ENCODE peak calls at places on chromosomes 1 and 21, in five cellular contexts. D is mucosa of descending colon, P is left lung, Q is foreskin fibroblast, B is stomach. Y is an unnamed sample.
A peak's percentile ranks its signal among the peaks of the same experiment; 100 is the strongest.

GRCh38 chr1:66309006-66309741 is 224.8 kb upstream of the SGIP1 start:
- DNase-seq in B (no peak), Q (no peak), P (no peak), D (no peak), Y (no peak)

GRCh38 chr1:45647248-45648021 is 23.6 kb upstream of the CCDC17 start:
- DNase-seq in B (peak; percentile 45), D (no peak), Q (no peak), P (no peak), Y (no peak)

GRCh38 chr1:82485591-82486369 is 685.0 kb downstream of the ADGRL2 start:
- DNase-seq in B (no peak), D (no peak), Q (peak; percentile 69), P (peak; percentile 33), Y (no peak)

GRCh38 chr1:3249846-3250501 is 181.0 kb downstream of the PRDM16 start:
- DNase-seq in D (peak; percentile 40), B (peak; percentile 61), P (no peak), Q (no peak), Y (no peak)

GRCh38 chr1:159879977-159880376 is 17.5 kb upstream of the VSIG8 start:
- DNase-seq in B (no peak), D (no peak), P (no peak), Q (peak; percentile 82), Y (no peak)

GRCh38 chr1:25246600-25247023 is 642 bp downstream of the RSRP1 start:
- DNase-seq in D (no peak), Q (peak; percentile 42), P (no peak), B (peak; percentile 34), Y (peak; percentile 65)

GRCh38 chr1:196598902-196599301 is 9.3 kb downstream of the KCNT2 start:
- DNase-seq in P (no peak), Q (no peak), B (no peak), D (no peak), Y (no peak)

GRCh38 chr1:13808729-13809131 is 108.7 kb downstream of the PRDM2 start:
- DNase-seq in P (peak; percentile 32), B (no peak), D (no peak), Q (peak; percentile 70), Y (no peak)

GRCh38 chr1:183093066-183093668 is 69.9 kb downstream of the LAMC1 start:
- DNase-seq in B (no peak), P (no peak), Q (no peak), D (no peak), Y (no peak)

GRCh38 chr1:222466150-222466865 is 81.6 kb downstream of the HHIPL2 start:
- DNase-seq in B (no peak), D (no peak), Q (no peak), P (no peak), Y (no peak)

GRCh38 chr1:36922593-36923251 is 111.6 kb downstream of the GRIK3 start:
- DNase-seq in Q (no peak), D (no peak), P (no peak), B (no peak), Y (no peak)

GRCh38 chr1:11706292-11706691 is 14.8 kb downstream of the DRAXIN start:
- DNase-seq in Q (no peak), B (no peak), D (no peak), P (no peak), Y (no peak)

GRCh38 chr1:26555550-26555981 is 26.0 kb downstream of the RPS6KA1 start:
- DNase-seq in D (no peak), B (no peak), Q (no peak), P (no peak), Y (no peak)

GRCh38 chr21:45001134-45002095 is 61.6 kb downstream of the SLX9 start:
- DNase-seq in Q (peak; percentile 79), D (peak; percentile 46), P (no peak), B (peak; percentile 49), Y (peak; percentile 84)

GRCh38 chr1:1842360-1843146 is 48.3 kb downstream of the GNB1 start:
- DNase-seq in D (no peak), Q (no peak), P (no peak), B (peak; percentile 31), Y (no peak)

GRCh38 chr1:223771814-223772770 is 59.8 kb downstream of the CAPN2 start:
- DNase-seq in B (no peak), P (peak; percentile 76), D (no peak), Q (peak; percentile 87), Y (peak; percentile 67)

GRCh38 chr1:40777224-40777970 is 6.2 kb upstream of the KCNQ4 start:
- DNase-seq in Q (no peak), B (no peak), D (no peak), P (no peak), Y (no peak)

GRCh38 chr1:155086182-155086741 is 7.6 kb downstream of the EFNA3 start:
- DNase-seq in P (peak; percentile 56), D (peak; percentile 85), Q (peak; percentile 65), B (peak; percentile 75), Y (peak; percentile 68)
- H3K4me3 ChIP-seq in P (no peak overlapping the region), D (no peak overlapping the region), Q (no peak overlapping the region), B (peak overlapping the region; percentile 48), Y (peak overlapping the region; percentile 56)

DNA sequence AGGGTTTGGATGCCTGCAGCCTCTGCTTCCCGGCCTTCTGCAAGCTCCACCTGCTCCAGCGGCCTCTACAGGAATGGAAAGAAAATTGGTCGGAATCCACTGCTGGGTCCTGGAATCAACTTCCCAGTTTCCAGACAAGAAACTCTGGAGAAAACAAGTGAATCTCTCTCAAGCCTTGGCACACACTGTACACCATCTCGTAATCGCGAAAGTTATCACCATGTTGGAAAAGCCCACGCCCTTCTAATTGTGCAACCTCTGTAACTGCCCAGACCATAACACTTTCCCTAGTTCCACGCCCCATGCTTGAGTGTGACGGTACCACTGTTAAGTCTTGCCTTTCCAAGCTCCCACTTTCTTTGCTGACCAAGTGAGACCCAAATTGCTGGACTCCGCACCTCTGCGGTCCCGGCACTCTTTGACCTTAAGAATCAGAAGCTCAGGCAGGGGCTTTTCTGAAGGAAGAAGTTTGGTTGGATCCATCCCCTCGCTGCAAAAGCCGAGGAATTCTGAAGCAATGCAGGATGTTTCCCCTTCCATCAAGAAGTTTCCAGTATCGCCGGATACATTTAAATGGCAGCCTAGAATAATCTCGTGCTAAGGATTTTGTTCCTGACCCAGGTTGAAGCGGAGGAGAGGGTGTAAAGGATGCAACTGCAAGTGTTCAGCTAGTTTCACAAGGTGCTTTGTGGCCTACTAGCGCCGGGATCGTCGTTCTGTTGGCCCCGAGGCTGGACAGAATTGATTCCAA is 6.2 kb downstream of the NR5A2 start:
- DNase-seq in P (no peak), B (no peak), Q (peak; percentile 15), D (peak; percentile 58), Y (no peak)
- TF ChIP-seq CTCF in P (no peak), B (no peak), Q (no peak), D (no peak), Y (no peak)

GRCh38 chr1:18948913-18949688 is 7.4 kb downstream of the IFFO2 start:
- DNase-seq in P (no peak), Q (peak; percentile 81), B (peak; percentile 57), D (no peak), Y (no peak)
- H3K4me3 ChIP-seq in P (no peak overlapping the region), Q (peak overlapping the region; percentile 41), B (peak overlapping the region; percentile 21), D (no peak overlapping the region), Y (no peak overlapping the region)

GRCh38 chr21:46100020-46100419 is 2.1 kb downstream of the COL6A2 start:
- DNase-seq in Q (no peak), D (peak; percentile 21), B (peak; percentile 15), P (peak; percentile 16), Y (no peak)

GRCh38 chr21:46097826-46098286 is at the start of gene COL6A2:
- DNase-seq in B (peak; percentile 45), P (peak; percentile 53), D (peak; percentile 68), Q (peak; percentile 92), Y (peak; percentile 49)

GRCh38 chr21:46098303-46099141 is 610 bp downstream of the COL6A2 start:
- DNase-seq in B (peak; percentile 20), D (peak; percentile 35), Q (peak; percentile 60), P (peak; percentile 31), Y (peak; percentile 50)

GRCh38 chr21:46100426-46100825 is 2.5 kb downstream of the COL6A2 start:
- DNase-seq in Q (peak; percentile 80), P (no peak), B (peak; percentile 11), D (no peak), Y (no peak)

GRCh38 chr21:46099476-46099875 is 1.6 kb downstream of the COL6A2 start:
- DNase-seq in D (peak; percentile 55), Q (peak; percentile 67), P (peak; percentile 30), B (peak; percentile 23), Y (no peak)
- TF ChIP-seq CTCF in D (no peak), Q (peak; percentile 16), P (no peak), B (no peak), Y (no peak)

GRCh38 chr1:204697893-204698292 is 12.4 kb upstream of the LRRN2 start:
- DNase-seq in D (no peak), Q (no peak), B (no peak), P (no peak), Y (no peak)
- H3K4me3 ChIP-seq in D (no peak overlapping the region), Q (no peak overlapping the region), B (no peak overlapping the region), P (no peak overlapping the region), Y (no peak overlapping the region)

DNA sequence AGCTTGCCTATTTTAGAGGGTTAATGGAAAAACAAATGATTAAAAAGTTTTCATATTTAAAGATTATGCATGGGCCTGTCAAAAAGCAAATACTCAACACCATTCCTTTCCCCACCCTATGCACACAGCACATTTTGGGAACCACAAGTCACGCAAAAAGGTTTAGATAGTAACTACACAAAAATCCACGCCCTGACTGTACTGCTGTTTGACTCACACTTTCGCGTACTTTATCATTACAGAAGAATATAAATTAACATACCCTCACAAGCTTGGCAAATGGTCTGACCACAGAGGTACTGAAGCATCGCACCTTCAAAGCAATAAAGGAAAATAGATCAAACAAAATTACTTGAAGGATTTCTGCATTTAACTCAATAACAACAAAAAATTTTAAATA is 1.4 kb downstream of the ATP5PO start:
- DNase-seq in Q (no peak), P (no peak), D (no peak), B (no peak), Y (no peak)
- TF ChIP-seq CTCF in Q (no peak), P (no peak), D (no peak), B (no peak), Y (no peak)